ENCODE peak calls at places on chromosomes 13 and 19, in nine cellular contexts. One of them, this sample, is unnamed.

GRCh38 chr13:96036515-96036914 is 16.7 kb downstream of the UGGT2 start:
- DNase-seq in Peyer's patch: no peak
- DNase-seq in right atrium auricular region: no peak
- DNase-seq in colonic mucosa: no peak
- DNase-seq in left ventricle myocardium inferior: no peak
- DNase-seq in GM23338: no peak
- DNase-seq in pancreas: no peak
- DNase-seq in stomach: no peak
- DNase-seq in fibroblast of lung: no peak
- DNase-seq in this sample: no peak

GRCh38 chr13:49320975-49321374 is 73.2 kb downstream of the CDADC1 start:
- DNase-seq in Peyer's patch: no peak
- DNase-seq in right atrium auricular region: no peak
- DNase-seq in colonic mucosa: no peak
- DNase-seq in left ventricle myocardium inferior: no peak
- DNase-seq in GM23338: no peak
- DNase-seq in pancreas: no peak
- DNase-seq in stomach: no peak
- DNase-seq in fibroblast of lung: peak
- DNase-seq in this sample: no peak

GRCh38 chr19:3606174-3606689 is 443 bp downstream of the TBXA2R start:
- DNase-seq in Peyer's patch: peak
- DNase-seq in right atrium auricular region: no peak
- DNase-seq in colonic mucosa: peak
- DNase-seq in left ventricle myocardium inferior: no peak
- DNase-seq in GM23338: peak
- DNase-seq in pancreas: peak
- DNase-seq in stomach: peak
- DNase-seq in fibroblast of lung: no peak
- DNase-seq in this sample: no peak

GRCh38 chr19:40673377-40673776 is 17.1 kb downstream of the NUMBL start:
- DNase-seq in Peyer's patch: no peak
- DNase-seq in right atrium auricular region: no peak
- DNase-seq in colonic mucosa: no peak
- DNase-seq in left ventricle myocardium inferior: no peak
- DNase-seq in GM23338: no peak
- DNase-seq in pancreas: no peak
- DNase-seq in stomach: no peak
- DNase-seq in fibroblast of lung: no peak
- DNase-seq in this sample: no peak

GRCh38 chr13:103351035-103351828 is 285.0 kb upstream of the SLC10A2 start:
- DNase-seq in Peyer's patch: no peak
- DNase-seq in right atrium auricular region: no peak
- DNase-seq in colonic mucosa: no peak
- DNase-seq in left ventricle myocardium inferior: peak
- DNase-seq in GM23338: peak
- DNase-seq in pancreas: no peak
- DNase-seq in stomach: no peak
- DNase-seq in fibroblast of lung: peak
- DNase-seq in this sample: peak

GRCh38 chr13:40469581-40470282 is 196.7 kb downstream of the FOXO1 start:
- DNase-seq in Peyer's patch: peak
- DNase-seq in right atrium auricular region: no peak
- DNase-seq in colonic mucosa: no peak
- DNase-seq in left ventricle myocardium inferior: no peak
- DNase-seq in GM23338: no peak
- DNase-seq in pancreas: no peak
- DNase-seq in stomach: no peak
- DNase-seq in fibroblast of lung: no peak
- DNase-seq in this sample: no peak

GRCh38 chr13:47211106-47211505 is 314.3 kb upstream of the HTR2A start:
- DNase-seq in Peyer's patch: no peak
- DNase-seq in right atrium auricular region: no peak
- DNase-seq in colonic mucosa: no peak
- DNase-seq in left ventricle myocardium inferior: no peak
- DNase-seq in GM23338: peak
- DNase-seq in pancreas: no peak
- DNase-seq in stomach: no peak
- DNase-seq in fibroblast of lung: no peak
- DNase-seq in this sample: peak

GRCh38 chr19:40445637-40445944 is 1.5 kb upstream of the SERTAD3 start:
- DNase-seq in Peyer's patch: no peak
- DNase-seq in right atrium auricular region: no peak
- DNase-seq in colonic mucosa: no peak
- DNase-seq in left ventricle myocardium inferior: no peak
- DNase-seq in GM23338: no peak
- DNase-seq in pancreas: no peak
- DNase-seq in stomach: no peak
- DNase-seq in fibroblast of lung: no peak
- DNase-seq in this sample: no peak

GRCh38 chr13:44972956-44973581 is 16.2 kb downstream of the NUFIP1 start:
- DNase-seq in Peyer's patch: no peak
- DNase-seq in right atrium auricular region: no peak
- DNase-seq in colonic mucosa: no peak
- DNase-seq in left ventricle myocardium inferior: no peak
- DNase-seq in GM23338: peak
- DNase-seq in pancreas: no peak
- DNase-seq in stomach: no peak
- DNase-seq in fibroblast of lung: peak
- DNase-seq in this sample: no peak

GRCh38 chr19:31897292-31897691 is 448.1 kb upstream of the ZNF507 start:
- DNase-seq in Peyer's patch: no peak
- DNase-seq in right atrium auricular region: no peak
- DNase-seq in colonic mucosa: no peak
- DNase-seq in left ventricle myocardium inferior: no peak
- DNase-seq in GM23338: no peak
- DNase-seq in pancreas: no peak
- DNase-seq in stomach: no peak
- DNase-seq in fibroblast of lung: no peak
- DNase-seq in this sample: no peak

GRCh38 chr19:53596056-53596455 is 35.7 kb upstream of the DPRX start:
- DNase-seq in Peyer's patch: no peak
- DNase-seq in right atrium auricular region: no peak
- DNase-seq in colonic mucosa: no peak
- DNase-seq in left ventricle myocardium inferior: no peak
- DNase-seq in GM23338: peak
- DNase-seq in pancreas: no peak
- DNase-seq in stomach: no peak
- DNase-seq in fibroblast of lung: no peak
- DNase-seq in this sample: no peak

GRCh38 chr19:55042688-55043087 is 4.6 kb upstream of the GP6 start:
- DNase-seq in Peyer's patch: no peak
- DNase-seq in right atrium auricular region: no peak
- DNase-seq in colonic mucosa: no peak
- DNase-seq in left ventricle myocardium inferior: no peak
- DNase-seq in GM23338: no peak
- DNase-seq in pancreas: no peak
- DNase-seq in stomach: no peak
- DNase-seq in fibroblast of lung: no peak
- DNase-seq in this sample: no peak

GRCh38 chr13:24618219-24618955 is 61.8 kb upstream of the ATP12A start:
- DNase-seq in Peyer's patch: peak
- DNase-seq in right atrium auricular region: peak
- DNase-seq in colonic mucosa: no peak
- DNase-seq in left ventricle myocardium inferior: no peak
- DNase-seq in GM23338: no peak
- DNase-seq in pancreas: no peak
- DNase-seq in stomach: peak
- DNase-seq in fibroblast of lung: no peak
- DNase-seq in this sample: no peak

GRCh38 chr13:48954086-48954485 is 21.6 kb upstream of the FNDC3A start:
- DNase-seq in Peyer's patch: no peak
- DNase-seq in right atrium auricular region: no peak
- DNase-seq in colonic mucosa: no peak
- DNase-seq in left ventricle myocardium inferior: no peak
- DNase-seq in GM23338: no peak
- DNase-seq in pancreas: no peak
- DNase-seq in stomach: no peak
- DNase-seq in fibroblast of lung: peak
- DNase-seq in this sample: peak

GRCh38 chr19:50492303-50493052 is 15.8 kb upstream of the GARIN5A start:
- DNase-seq in Peyer's patch: no peak
- DNase-seq in right atrium auricular region: no peak
- DNase-seq in colonic mucosa: no peak
- DNase-seq in left ventricle myocardium inferior: no peak
- DNase-seq in GM23338: no peak
- DNase-seq in pancreas: no peak
- DNase-seq in stomach: no peak
- DNase-seq in fibroblast of lung: no peak
- DNase-seq in this sample: no peak

DNA sequence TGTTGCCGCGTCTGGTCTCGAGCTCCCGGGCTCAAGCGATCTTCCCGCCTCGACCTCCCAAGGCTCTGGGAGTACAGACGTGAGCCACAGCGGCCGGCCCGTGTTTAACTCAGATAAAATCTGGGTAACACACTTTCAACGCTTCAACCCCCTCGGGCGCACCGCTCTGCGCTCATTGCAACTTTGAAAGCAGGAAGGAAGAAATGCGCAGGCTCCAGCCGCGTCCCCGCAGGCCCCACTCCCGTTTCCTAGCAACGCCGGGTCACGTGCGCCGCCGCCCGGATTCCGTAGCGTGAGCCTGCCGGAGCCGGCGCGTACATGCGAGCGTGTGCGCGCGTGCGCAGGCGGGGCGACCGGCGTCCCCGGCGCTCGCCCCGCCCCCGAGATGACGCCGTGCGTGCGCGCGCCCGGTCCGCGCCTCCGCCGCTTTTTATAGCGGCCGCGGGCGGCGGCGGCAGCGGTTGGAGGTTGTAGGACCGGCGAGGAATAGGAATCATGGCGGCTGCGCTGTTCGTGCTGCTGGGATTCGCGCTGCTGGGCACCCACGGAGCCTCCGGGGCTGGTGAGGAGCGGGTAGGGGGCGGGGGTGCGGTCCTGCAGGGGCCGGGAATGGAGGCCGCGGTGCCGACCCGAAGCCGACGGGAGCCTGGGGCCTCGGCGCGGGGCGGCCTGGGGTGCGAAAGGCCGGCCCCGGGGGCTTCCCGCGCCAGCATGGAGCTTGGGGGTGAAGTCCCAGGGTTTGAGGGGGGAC is at the start of gene BSG:
- DNase-seq in Peyer's patch: peak
- DNase-seq in right atrium auricular region: peak
- DNase-seq in colonic mucosa: peak
- DNase-seq in left ventricle myocardium inferior: peak
- DNase-seq in GM23338: peak
- DNase-seq in pancreas: peak
- DNase-seq in stomach: peak
- DNase-seq in fibroblast of lung: peak
- DNase-seq in this sample: peak
- TF ChIP-seq CTCF in Peyer's patch: no peak
- TF ChIP-seq CTCF in right atrium auricular region: no peak
- TF ChIP-seq CTCF in colonic mucosa: no peak
- TF ChIP-seq CTCF in left ventricle myocardium inferior: no peak
- TF ChIP-seq CTCF in GM23338: no peak
- TF ChIP-seq CTCF in pancreas: no peak
- TF ChIP-seq CTCF in stomach: no peak
- TF ChIP-seq CTCF in fibroblast of lung: no peak
- TF ChIP-seq CTCF in this sample: no peak

GRCh38 chr19:9936151-9937000 is at the start of gene OLFM2:
- DNase-seq in Peyer's patch: no peak
- DNase-seq in right atrium auricular region: no peak
- DNase-seq in colonic mucosa: no peak
- DNase-seq in left ventricle myocardium inferior: peak
- DNase-seq in GM23338: peak
- DNase-seq in pancreas: peak
- DNase-seq in stomach: no peak
- DNase-seq in fibroblast of lung: no peak
- DNase-seq in this sample: no peak
- H3K4me3 ChIP-seq in Peyer's patch: no peak
- H3K4me3 ChIP-seq in right atrium auricular region: peak
- H3K4me3 ChIP-seq in colonic mucosa: no peak
- H3K4me3 ChIP-seq in left ventricle myocardium inferior: peak
- H3K4me3 ChIP-seq in GM23338: peak
- H3K4me3 ChIP-seq in pancreas: peak
- H3K4me3 ChIP-seq in stomach: peak
- H3K4me3 ChIP-seq in fibroblast of lung: no peak
- H3K4me3 ChIP-seq in this sample: peak

GRCh38 chr19:9827325-9828238 is at the start of gene UBL5:
- DNase-seq in Peyer's patch: peak
- DNase-seq in right atrium auricular region: peak
- DNase-seq in colonic mucosa: peak
- DNase-seq in left ventricle myocardium inferior: peak
- DNase-seq in GM23338: peak
- DNase-seq in pancreas: peak
- DNase-seq in stomach: peak
- DNase-seq in fibroblast of lung: peak
- DNase-seq in this sample: peak

GRCh38 chr19:9834302-9834725 is 804 bp upstream of the PIN1 start:
- DNase-seq in Peyer's patch: no peak
- DNase-seq in right atrium auricular region: no peak
- DNase-seq in colonic mucosa: no peak
- DNase-seq in left ventricle myocardium inferior: no peak
- DNase-seq in GM23338: no peak
- DNase-seq in pancreas: no peak
- DNase-seq in stomach: no peak
- DNase-seq in fibroblast of lung: no peak
- DNase-seq in this sample: no peak

GRCh38 chr19:9823816-9824215 is 3.9 kb upstream of the UBL5 start:
- DNase-seq in Peyer's patch: no peak
- DNase-seq in right atrium auricular region: no peak
- DNase-seq in colonic mucosa: no peak
- DNase-seq in left ventricle myocardium inferior: no peak
- DNase-seq in GM23338: no peak
- DNase-seq in pancreas: no peak
- DNase-seq in stomach: no peak
- DNase-seq in fibroblast of lung: no peak
- DNase-seq in this sample: no peak

GRCh38 chr19:9828551-9829063 is 889 bp downstream of the UBL5 start:
- DNase-seq in Peyer's patch: no peak
- DNase-seq in right atrium auricular region: no peak
- DNase-seq in colonic mucosa: no peak
- DNase-seq in left ventricle myocardium inferior: no peak
- DNase-seq in GM23338: no peak
- DNase-seq in pancreas: no peak
- DNase-seq in stomach: no peak
- DNase-seq in fibroblast of lung: no peak
- DNase-seq in this sample: no peak
- H3K27ac ChIP-seq in Peyer's patch: peak
- H3K27ac ChIP-seq in right atrium auricular region: no peak
- H3K27ac ChIP-seq in colonic mucosa: no peak
- H3K27ac ChIP-seq in left ventricle myocardium inferior: peak
- H3K27ac ChIP-seq in GM23338: no peak
- H3K27ac ChIP-seq in pancreas: no peak
- H3K27ac ChIP-seq in stomach: peak
- H3K27ac ChIP-seq in fibroblast of lung: peak
- H3K27ac ChIP-seq in this sample: no peak

DNA sequence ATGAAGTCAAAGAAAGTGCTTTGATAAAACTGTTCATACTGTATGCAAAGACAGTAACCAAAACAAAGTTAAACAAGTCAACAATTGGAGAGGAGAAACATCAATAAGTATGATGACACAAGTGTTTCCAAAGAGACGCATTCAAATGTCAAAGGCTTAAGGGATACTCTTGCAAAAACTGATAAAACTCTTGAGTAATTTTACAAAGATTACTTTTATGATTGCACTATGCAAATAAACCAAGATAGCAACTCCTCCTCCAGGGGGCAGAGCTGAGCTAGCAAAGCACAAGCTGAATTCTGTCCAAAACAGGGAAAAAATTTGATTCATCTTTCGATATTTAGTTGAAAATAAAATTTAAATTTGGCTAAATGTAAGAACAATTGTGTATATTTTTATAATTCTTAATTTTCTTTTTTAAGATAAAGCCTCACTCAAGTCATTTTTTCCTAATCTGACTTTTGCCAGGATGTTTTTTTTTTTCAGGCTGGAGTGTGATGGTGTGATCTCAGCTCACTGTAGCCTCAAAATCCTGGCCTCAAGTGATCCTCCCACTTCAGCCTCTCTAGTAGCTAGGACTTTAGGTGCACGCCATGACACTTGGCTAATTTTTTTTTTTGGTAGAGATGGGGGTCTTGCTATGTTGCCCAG is 84.0 kb downstream of the MZT1 start:
- DNase-seq in Peyer's patch: peak
- DNase-seq in right atrium auricular region: no peak
- DNase-seq in colonic mucosa: peak
- DNase-seq in left ventricle myocardium inferior: peak
- DNase-seq in GM23338: peak
- DNase-seq in pancreas: peak
- DNase-seq in stomach: peak
- DNase-seq in fibroblast of lung: peak
- DNase-seq in this sample: peak
- TF ChIP-seq CTCF in Peyer's patch: no peak
- TF ChIP-seq CTCF in right atrium auricular region: peak
- TF ChIP-seq CTCF in colonic mucosa: peak
- TF ChIP-seq CTCF in left ventricle myocardium inferior: peak
- TF ChIP-seq CTCF in GM23338: peak
- TF ChIP-seq CTCF in pancreas: peak
- TF ChIP-seq CTCF in stomach: no peak
- TF ChIP-seq CTCF in fibroblast of lung: peak
- TF ChIP-seq CTCF in this sample: peak